ENCODE peak calls at places on chromosomes 7 and 10, in eight cellular contexts. C, O, S, J, D, P, M and T are unnamed samples.

GRCh38 chr7:43513236-43513635 is 69.7 kb upstream of the STK17A start:
- DNase-seq in C (no peak), O (no peak), S (no peak), J (peak), D (no peak), P (no peak), M (no peak), T (peak)

GRCh38 chr7:106278695-106279094 is 6.1 kb downstream of the NAMPT start:
- DNase-seq in C (no peak), O (no peak), S (no peak), J (no peak), D (no peak), P (no peak), M (peak), T (no peak)

GRCh38 chr7:149266451-149266850 is 4.5 kb downstream of the ZNF783 start:
- DNase-seq in C (no peak), O (no peak), S (no peak), J (no peak), D (no peak), P (no peak), M (no peak), T (no peak)

GRCh38 chr7:40753455-40753854 is 618.6 kb downstream of the SUGCT start:
- DNase-seq in C (no peak), O (no peak), S (no peak), J (no peak), D (no peak), P (no peak), M (no peak), T (no peak)

GRCh38 chr7:154178890-154179289 is 126.7 kb downstream of the DPP6 start:
- DNase-seq in C (no peak), O (no peak), S (no peak), J (no peak), D (no peak), P (no peak), M (no peak), T (no peak)

GRCh38 chr10:26759008-26759407 is 61.5 kb downstream of the PDSS1 start:
- DNase-seq in C (no peak), O (no peak), S (no peak), J (no peak), D (no peak), P (no peak), M (no peak), T (no peak)

GRCh38 chr7:141362580-141363435 is 188.4 kb upstream of the AGK start:
- DNase-seq in C (peak), O (peak), S (peak), J (no peak), D (no peak), P (no peak), M (peak), T (no peak)

GRCh38 chr10:96843823-96844222 is 11.7 kb downstream of the LCOR start:
- DNase-seq in C (no peak), O (no peak), S (no peak), J (no peak), D (no peak), P (no peak), M (no peak), T (no peak)

GRCh38 chr10:3933733-3934132 is 148.7 kb upstream of the KLF6 start:
- DNase-seq in C (no peak), O (no peak), S (no peak), J (no peak), D (no peak), P (no peak), M (no peak), T (no peak)

DNA sequence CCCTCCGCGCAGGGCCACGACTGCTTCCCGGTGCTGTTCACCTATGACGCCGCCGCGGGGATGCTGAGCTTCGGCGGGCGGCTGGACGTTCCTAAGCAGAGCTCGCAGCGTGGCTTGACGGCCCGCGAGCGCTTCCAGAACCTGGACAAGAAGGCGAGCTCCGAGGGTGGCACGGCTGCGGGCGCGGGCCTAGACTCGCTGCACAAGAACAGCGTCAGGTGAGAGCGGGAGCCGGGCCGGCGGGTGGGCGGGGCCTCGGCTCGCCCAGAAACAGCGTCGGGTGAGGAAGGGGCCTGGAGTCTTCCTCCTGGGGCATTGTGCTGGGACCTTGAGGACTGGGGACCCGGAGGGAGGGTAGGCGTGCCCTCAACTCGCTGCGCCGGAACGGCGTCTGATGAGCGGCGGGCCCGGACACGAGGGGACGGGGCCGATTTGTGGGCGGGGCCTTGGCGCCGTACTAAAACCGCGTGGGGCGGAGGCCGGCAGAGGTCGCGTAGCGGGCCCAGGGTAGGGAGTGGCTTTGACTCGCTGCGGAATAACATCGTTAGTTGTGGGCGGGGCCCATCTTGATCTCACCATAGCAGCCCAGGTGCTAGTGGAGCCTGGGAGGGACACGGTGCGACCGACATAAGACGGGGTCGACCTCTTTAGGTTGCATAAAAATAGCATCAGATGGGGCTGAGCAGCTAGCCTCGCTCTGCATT is 15.6 kb downstream of the PDAP1 start:
- DNase-seq in C (no peak), O (peak), S (peak), J (peak), D (peak), P (peak), M (peak), T (peak)
- TF ChIP-seq CTCF in C (no peak), O (no peak), S (no peak), J (no peak), D (no peak), P (no peak), M (no peak), T (no peak)

GRCh38 chr7:96778263-96778662 is 68.6 kb upstream of the SEM1 start:
- DNase-seq in C (no peak), O (no peak), S (no peak), J (no peak), D (no peak), P (no peak), M (no peak), T (no peak)
- TF ChIP-seq CTCF in C (no peak), O (no peak), S (no peak), J (no peak), D (no peak), P (no peak), M (no peak), T (no peak)

GRCh38 chr7:155717010-155717744 is 72.7 kb downstream of the RBM33 start:
- DNase-seq in C (no peak), O (no peak), S (no peak), J (no peak), D (no peak), P (no peak), M (no peak), T (no peak)
- TF ChIP-seq CTCF in C (no peak), O (no peak), S (no peak), J (no peak), D (no peak), P (no peak), M (no peak), T (no peak)

GRCh38 chr7:92409357-92409756 is 37.9 kb upstream of the GATAD1 start:
- DNase-seq in C (no peak), O (no peak), S (no peak), J (no peak), D (no peak), P (no peak), M (no peak), T (no peak)

GRCh38 chr7:92403760-92404074 is 43.6 kb upstream of the GATAD1 start:
- DNase-seq in C (no peak), O (no peak), S (no peak), J (no peak), D (no peak), P (no peak), M (no peak), T (no peak)

GRCh38 chr7:92402920-92403759 is 44.1 kb upstream of the GATAD1 start:
- DNase-seq in C (no peak), O (no peak), S (peak), J (no peak), D (no peak), P (no peak), M (peak), T (no peak)

GRCh38 chr7:92400013-92400412 is 47.3 kb upstream of the GATAD1 start:
- DNase-seq in C (no peak), O (no peak), S (no peak), J (no peak), D (no peak), P (no peak), M (no peak), T (no peak)

GRCh38 chr7:92404170-92404614 is 43.1 kb upstream of the GATAD1 start:
- DNase-seq in C (no peak), O (no peak), S (no peak), J (no peak), D (no peak), P (no peak), M (peak), T (no peak)
- TF ChIP-seq CTCF in C (no peak), O (no peak), S (no peak), J (no peak), D (no peak), P (no peak), M (no peak), T (no peak)

DNA sequence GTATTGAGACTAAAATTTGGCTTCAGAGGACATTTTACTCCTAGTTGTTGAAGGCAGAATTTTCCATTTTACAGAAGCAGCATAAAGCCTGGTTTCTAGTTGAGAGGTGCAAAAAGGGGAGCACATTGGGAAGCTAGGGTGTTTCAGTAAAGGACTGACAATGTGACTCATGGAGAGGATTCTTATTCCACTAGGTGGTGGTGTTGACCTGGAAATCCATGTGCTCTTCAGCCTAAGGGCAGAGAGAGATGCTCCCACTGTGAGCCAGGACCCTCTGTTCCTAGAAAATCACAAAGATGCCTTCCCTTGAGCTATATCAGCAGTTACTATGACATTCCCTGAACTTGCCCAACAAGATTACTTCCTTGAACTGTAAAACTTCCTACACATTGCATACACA is 687.8 kb downstream of the IPMK start:
- DNase-seq in C (peak), O (no peak), S (peak), J (no peak), D (no peak), P (no peak), M (peak), T (no peak)
- TF ChIP-seq CTCF in C (peak), O (peak), S (peak), J (peak), D (peak), P (peak), M (peak), T (peak)

DNA sequence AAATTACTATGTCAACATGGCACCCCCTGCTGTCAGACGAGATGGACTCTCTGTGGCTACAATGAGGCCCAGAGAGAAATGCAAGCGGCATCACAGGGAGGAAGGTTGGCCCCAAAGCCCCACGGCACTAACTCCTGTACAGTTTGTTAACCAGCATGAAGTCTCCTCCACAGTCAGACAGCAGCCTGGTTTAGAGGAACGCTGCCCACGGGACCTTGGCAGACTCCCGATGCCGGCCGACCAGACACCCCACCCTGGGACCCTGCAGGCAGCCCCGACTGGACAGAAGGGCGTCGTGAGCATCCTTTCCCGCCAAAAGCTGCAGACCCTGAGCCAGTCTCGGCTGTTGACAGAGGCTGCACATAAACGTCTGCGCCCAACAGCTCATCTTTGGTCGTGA is 158.8 kb downstream of the DIP2C start:
- DNase-seq in C (no peak), O (no peak), S (no peak), J (peak), D (peak), P (no peak), M (no peak), T (no peak)
- TF ChIP-seq CTCF in C (no peak), O (no peak), S (no peak), J (no peak), D (no peak), P (no peak), M (no peak), T (no peak)

DNA sequence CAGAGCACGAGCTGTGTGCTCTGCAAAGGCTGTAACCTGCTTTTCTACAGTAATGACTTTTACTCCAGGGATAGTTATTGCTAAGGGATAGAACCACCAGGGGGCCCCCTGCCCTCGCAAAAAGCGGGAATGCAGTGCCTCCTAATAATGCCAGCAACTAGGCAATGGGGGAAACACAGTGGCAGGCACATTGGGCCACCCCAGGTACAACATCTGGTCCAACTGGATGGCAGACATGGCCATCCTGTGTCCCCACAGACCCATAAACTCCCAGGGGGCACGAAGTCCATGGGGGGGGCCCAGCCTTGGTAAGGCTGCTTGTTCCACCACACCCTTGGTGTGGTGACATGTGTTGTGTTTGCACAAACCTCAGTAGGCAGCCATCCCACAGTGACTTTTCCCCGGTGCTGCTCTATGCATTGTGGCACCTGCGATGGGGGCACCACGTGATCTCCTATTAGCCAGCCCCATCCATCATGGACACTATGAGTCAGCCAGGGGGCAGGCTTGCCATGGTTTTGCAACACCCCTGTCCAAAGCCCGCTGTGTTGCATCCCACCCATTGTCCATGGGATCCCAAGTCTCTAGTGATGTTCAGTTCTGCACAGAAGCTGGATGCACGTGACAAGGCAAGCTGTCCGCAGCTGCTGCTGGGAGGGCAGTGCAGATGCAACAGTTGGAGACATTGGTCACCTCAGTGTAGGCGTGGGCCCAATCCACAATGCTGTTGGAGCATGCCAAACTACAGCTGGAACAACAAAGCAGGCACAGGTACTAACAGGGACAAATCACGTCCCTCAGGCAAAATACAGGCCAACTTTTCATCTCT is 84.0 kb downstream of the ANLN start:
- DNase-seq in C (peak), O (no peak), S (peak), J (peak), D (no peak), P (no peak), M (peak), T (peak)
- TF ChIP-seq CTCF in C (peak), O (peak), S (peak), J (peak), D (no peak), P (peak), M (peak), T (peak)

GRCh38 chr10:13414855-13415254 is 66.8 kb upstream of the SEPHS1 start:
- DNase-seq in C (no peak), O (no peak), S (no peak), J (no peak), D (no peak), P (no peak), M (peak), T (peak)
- TF ChIP-seq CTCF in C (no peak), O (no peak), S (peak), J (no peak), D (no peak), P (no peak), M (no peak), T (peak)